ENCODE peak calls at places on chromosomes 13 and 19, in four cellular contexts. L is BJ, Q is COR-L47, J is nucleus accumbens. H is an unnamed sample.

GRCh38 chr19:17488593-17489391 is 18.5 kb downstream of the SLC27A1 start:
- DNase-seq in Q (peak), L (no peak), J (no peak), H (peak)

GRCh38 chr13:20826810-20827560 is 53.2 kb upstream of the EEF1AKMT1 start:
- DNase-seq in Q (no peak), L (no peak), J (no peak), H (peak)

GRCh38 chr13:40553356-40553755 is 113.1 kb downstream of the FOXO1 start:
- DNase-seq in J (no peak), L (no peak), Q (no peak), H (no peak)

GRCh38 chr13:44692173-44692713 is 116.1 kb upstream of the TSC22D1 start:
- DNase-seq in Q (no peak), L (no peak), J (no peak), H (no peak)

GRCh38 chr19:18785179-18786124 is 5.7 kb downstream of the COMP start:
- DNase-seq in J (peak), L (no peak), Q (peak), H (peak)

GRCh38 chr13:41833201-41833600 is 127.7 kb downstream of the VWA8 start:
- DNase-seq in J (peak), Q (no peak), L (no peak), H (no peak)

GRCh38 chr13:42279080-42279479 is 7.1 kb downstream of the AKAP11 start:
- DNase-seq in L (no peak), J (no peak), Q (no peak), H (peak)

GRCh38 chr13:41457589-41458186 is 338 bp downstream of the RGCC start:
- DNase-seq in Q (no peak), J (no peak), L (no peak), H (peak)

GRCh38 chr19:18262917-18263316 is 11.3 kb downstream of the IQCN start:
- DNase-seq in L (no peak), Q (no peak), J (no peak), H (no peak)

GRCh38 chr19:33286899-33287298 is 15.4 kb downstream of the CEBPA start:
- DNase-seq in Q (no peak), L (no peak), J (no peak), H (no peak)

GRCh38 chr19:46381746-46382345 is 31.5 kb downstream of the CCDC8 start:
- DNase-seq in Q (no peak), J (no peak), L (no peak), H (no peak)

GRCh38 chr19:51089786-51090185 is 7.1 kb upstream of the KLK14 start:
- DNase-seq in L (no peak), J (no peak), Q (no peak), H (no peak)

GRCh38 chr19:41930322-41930722 is 2.1 kb upstream of the ERFL start:
- DNase-seq in L (no peak), J (no peak), Q (no peak), H (no peak)

H was measured in GM23248.